ENCODE peak calls at places on chromosomes 4 and X, in four cellular contexts. C is mesenchymal stem cell, W is H9, U is IMR-90. N is an unnamed sample.

GRCh38 chrX:39157796-39158195 is 356.5 kb downstream of the MID1IP1 start:
- DNase-seq in U (no peak), W (no peak), C (peak; percentile 27), N (no peak)

GRCh38 chr4:53455766-53456165 is 78.3 kb downstream of the FIP1L1 start:
- DNase-seq in C (no peak), W (no peak), U (no peak), N (no peak)

GRCh38 chr4:73341454-73341853 is 62.6 kb upstream of the ALB start:
- DNase-seq in C (peak; percentile 56), U (peak; percentile 53), W (peak; percentile 59), N (peak; percentile 34)

GRCh38 chrX:22652596-22652995 is 347.2 kb upstream of the DDX53 start:
- DNase-seq in W (peak; percentile 60), U (peak; percentile 50), C (peak; percentile 30), N (peak; percentile 25)

GRCh38 chr4:119729815-119730643 is 101.4 kb upstream of the PDE5A start:
- DNase-seq in U (peak; percentile 98), W (no peak), C (peak; percentile 90), N (peak; percentile 83)

GRCh38 chr4:169956441-169956840 is 69.8 kb downstream of the MFAP3L start:
- DNase-seq in W (no peak), C (no peak), U (no peak), N (no peak)

GRCh38 chrX:130848763-130849162 is 54.2 kb downstream of the ENOX2 start:
- DNase-seq in C (no peak), U (no peak), W (no peak), N (no peak)

GRCh38 chr4:71711985-71712348 is 71.9 kb downstream of the GC start:
- DNase-seq in U (no peak), C (peak; percentile 31), W (no peak), N (no peak)

GRCh38 chr4:40322853-40323252 is 12.3 kb upstream of the CHRNA9 start:
- DNase-seq in C (peak; percentile 46), U (no peak), W (no peak), N (peak; percentile 67)

GRCh38 chr4:141416219-141416618 is 195.5 kb downstream of the ZNF330 start:
- DNase-seq in W (no peak), U (peak; percentile 31), C (no peak), N (no peak)

GRCh38 chrX:130079824-130080406 is 30.4 kb downstream of the ELF4 start:
- DNase-seq in C (peak; percentile 70), U (peak; percentile 75), W (no peak), N (peak; percentile 88)

GRCh38 chrX:56068274-56068758 is 163.8 kb upstream of the KLF8 start:
- DNase-seq in U (no peak), C (no peak), W (no peak), N (no peak)

GRCh38 chr4:40238700-40239548 is 42.1 kb downstream of the RHOH start:
- DNase-seq in U (no peak), C (no peak), W (no peak), N (peak; percentile 74)

GRCh38 chr4:39062094-39062493 is at the start of gene KLHL5:
- DNase-seq in U (no peak), C (peak; percentile 63), W (no peak), N (no peak)

GRCh38 chr4:162684371-162684700 is 482.4 kb downstream of the NAF1 start:
- DNase-seq in W (no peak), C (no peak), U (no peak), N (no peak)

GRCh38 chr4:164779811-164780216 is 25.9 kb downstream of the SMIM31 start:
- DNase-seq in C (peak; percentile 43), U (peak; percentile 31), W (peak; percentile 63), N (peak; percentile 76)

GRCh38 chr4:107801766-107802211 is 22.9 kb upstream of the SGMS2 start:
- DNase-seq in W (no peak), U (peak; percentile 27), C (peak; percentile 47), N (peak; percentile 36)

GRCh38 chr4:24583451-24584174 is 741 bp downstream of the DHX15 start:
- DNase-seq in C (peak; percentile 75), U (peak; percentile 37), W (peak; percentile 44), N (peak; percentile 57)

GRCh38 chrX:136115124-136115908 is 32.0 kb upstream of the FHL1 start:
- DNase-seq in C (no peak), U (peak; percentile 16), W (no peak), N (no peak)

GRCh38 chr4:173289351-173289725 is 44.8 kb downstream of the HMGB2 start:
- DNase-seq in U (peak; percentile 16), C (peak; percentile 13), W (no peak), N (peak; percentile 82)

GRCh38 chrX:73525928-73526690 is 36.9 kb upstream of the CHIC1 start:
- DNase-seq in C (no peak), W (peak; percentile 40), U (no peak), N (no peak)

GRCh38 chr4:107619731-107620130 is 100.3 kb downstream of the PAPSS1 start:
- DNase-seq in C (peak; percentile 25), W (no peak), U (no peak), N (no peak)

GRCh38 chr4:128675083-128675482 is 134.4 kb upstream of the JADE1 start:
- DNase-seq in U (no peak), W (no peak), C (no peak), N (no peak)

GRCh38 chr4:35695401-35695800 is 548.9 kb downstream of the ARAP2 start:
- DNase-seq in U (no peak), C (no peak), W (no peak), N (no peak)

GRCh38 chr4:177077572-177077971 is 232.1 kb upstream of the NEIL3 start:
- DNase-seq in C (no peak), W (no peak), U (no peak), N (no peak)

GRCh38 chr4:140133576-140133975 is 20.4 kb downstream of the MAML3 start:
- DNase-seq in C (peak; percentile 22), U (peak; percentile 59), W (no peak), N (peak; percentile 17)

GRCh38 chr4:100076753-100077152 is 113.5 kb downstream of the DDIT4L start:
- DNase-seq in C (no peak), U (peak; percentile 14), W (no peak), N (no peak)

GRCh38 chrX:132045456-132045855 is 22.4 kb downstream of the STK26 start:
- DNase-seq in U (no peak), C (peak; percentile 11), W (no peak), N (no peak)
- H2BK5ac ChIP-seq in U (no peak overlapping the region), C (no peak overlapping the region), W (no peak overlapping the region), N (no peak overlapping the region)

DNA sequence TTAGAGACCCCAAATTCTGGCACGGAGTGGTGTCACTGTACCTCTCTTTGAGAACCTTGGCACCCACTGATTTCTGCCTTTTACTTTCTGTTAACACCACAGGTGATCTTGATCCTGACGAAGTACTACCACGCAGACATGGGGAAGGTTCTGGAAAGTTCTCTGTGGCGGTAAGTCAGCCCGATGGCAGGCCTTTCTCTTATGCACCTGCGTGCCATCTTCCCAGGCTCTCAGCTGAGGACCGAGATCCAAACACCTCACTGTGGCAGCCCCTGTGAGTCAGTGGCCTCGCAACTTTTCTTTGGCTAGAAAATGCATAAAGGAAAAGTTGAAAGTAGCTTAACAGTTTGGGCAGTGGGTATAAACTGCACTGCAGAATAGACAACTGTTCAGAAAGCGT is 38.5 kb downstream of the PSAPL1 start:
- DNase-seq in C (no peak), U (no peak), W (peak; percentile 12), N (no peak)
- H3K18ac ChIP-seq in C (no peak overlapping the region), U (no peak overlapping the region), W (no peak overlapping the region), N (no peak overlapping the region)

DNA sequence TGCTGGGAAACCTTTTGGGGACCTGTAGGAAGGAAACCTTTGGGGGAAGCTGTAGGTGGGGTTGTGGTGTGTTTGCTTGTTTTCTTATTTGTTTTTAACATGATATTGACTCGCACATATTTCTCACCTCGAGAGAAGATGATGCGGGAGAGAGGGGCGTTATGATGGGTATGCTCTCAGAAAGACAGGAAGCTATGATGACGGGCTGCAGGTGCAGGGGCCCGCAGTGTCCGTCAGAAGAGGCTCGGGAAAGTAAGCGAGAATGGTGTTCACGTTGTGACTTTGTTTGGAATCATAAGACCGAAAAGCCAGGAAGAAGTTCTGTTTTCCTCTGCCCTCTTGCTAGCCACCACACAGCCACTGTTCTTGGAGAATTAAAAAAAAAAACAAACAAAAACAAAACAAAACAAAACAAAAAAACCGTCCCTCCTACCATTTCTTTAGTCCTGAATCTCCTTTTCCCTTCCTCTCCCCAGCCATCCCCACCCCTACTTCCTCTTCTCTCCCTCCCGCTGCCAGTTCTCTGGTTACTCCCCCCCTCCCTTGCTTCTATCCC is 369 bp upstream of the BMP3 start:
- DNase-seq in U (no peak), C (no peak), W (peak; percentile 70), N (no peak)
- H2AFZ ChIP-seq in U (peak overlapping the region; percentile 82), C (no peak overlapping the region), W (no peak overlapping the region), N (no peak overlapping the region)

DNA sequence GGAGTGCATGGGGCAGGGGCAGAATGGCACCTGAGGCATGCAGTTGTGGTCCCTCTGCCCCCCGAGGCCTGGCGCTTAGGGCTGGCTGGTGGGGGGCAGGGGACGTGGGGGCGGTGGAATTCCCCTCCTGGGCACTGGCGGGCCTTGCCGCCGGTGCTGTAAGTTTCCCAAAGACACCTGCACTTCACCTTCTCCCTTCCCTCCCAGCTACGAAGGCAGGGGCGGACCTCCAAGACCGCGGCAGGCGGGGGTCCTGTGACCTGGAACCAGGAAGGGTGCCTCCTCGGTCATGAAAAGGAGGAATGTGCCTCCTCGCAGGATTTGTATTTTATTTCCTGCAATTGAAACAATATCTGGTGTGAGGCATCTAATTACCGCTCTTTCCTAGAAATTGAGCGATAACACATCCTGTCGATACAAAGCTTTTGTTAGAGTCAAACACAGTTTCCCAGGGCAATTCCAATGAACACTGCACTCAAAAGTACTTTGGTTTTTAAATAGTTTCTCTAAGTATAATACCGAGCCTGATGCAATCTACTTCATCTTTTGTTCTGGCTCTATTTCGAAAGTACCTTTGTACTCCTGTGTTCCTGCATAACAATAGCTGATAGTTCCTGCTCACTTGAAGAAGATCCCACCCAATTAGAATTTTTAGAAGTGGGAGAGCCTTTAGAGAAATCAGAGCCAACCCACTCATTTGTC is 12.3 kb upstream of the ADRA2C start:
- DNase-seq in U (no peak), W (no peak), C (no peak), N (no peak)
- H2BK5ac ChIP-seq in U (no peak overlapping the region), W (no peak overlapping the region), C (no peak overlapping the region), N (no peak overlapping the region)

GRCh38 chr4:109930872-109931271 is 18.2 kb downstream of the EGF start:
- DNase-seq in C (no peak), W (no peak), U (no peak), N (no peak)

GRCh38 chr4:109928327-109929045 is 15.8 kb downstream of the EGF start:
- DNase-seq in C (no peak), W (no peak), U (no peak), N (no peak)

GRCh38 chr4:109930469-109930868 is 17.8 kb downstream of the EGF start:
- DNase-seq in C (no peak), W (no peak), U (no peak), N (no peak)

GRCh38 chr4:109925396-109925795 is 12.7 kb downstream of the EGF start:
- DNase-seq in W (no peak), U (no peak), C (no peak), N (no peak)

GRCh38 chr4:109931318-109931717 is 18.6 kb downstream of the EGF start:
- DNase-seq in C (no peak), U (no peak), W (no peak), N (no peak)
- H3K18ac ChIP-seq in C (no peak overlapping the region), U (no peak overlapping the region), W (no peak overlapping the region), N (no peak overlapping the region)

N was measured in trophoblast cell.